ENCODE peak calls at places on chromosomes 13 and 19, in six cellular contexts. N, K, L, R, P and F are unnamed samples.

GRCh38 chr19:39405930-39406655 is 554 bp upstream of the ZFP36 start:
- DNase-seq in N (no peak), K (no peak), L (no peak), R (no peak), P (peak), F (peak)

GRCh38 chr19:35797663-35798062 is 15.0 kb downstream of the PRODH2 start:
- DNase-seq in N (no peak), K (no peak), L (no peak), R (no peak), P (peak), F (no peak)

GRCh38 chr19:35783469-35784400 is 8.4 kb downstream of the ARHGAP33 start:
- DNase-seq in N (no peak), K (no peak), L (no peak), R (no peak), P (no peak), F (no peak)

GRCh38 chr19:6580313-6580712 is 10.6 kb downstream of the CD70 start:
- DNase-seq in N (peak), K (peak), L (no peak), R (no peak), P (no peak), F (no peak)

GRCh38 chr19:33622505-33622808 is 704 bp downstream of the CHST8 start:
- DNase-seq in N (peak), K (no peak), L (no peak), R (no peak), P (no peak), F (no peak)

GRCh38 chr19:9757544-9758501 is 10.7 kb downstream of the ZNF846 start:
- DNase-seq in N (no peak), K (no peak), L (no peak), R (no peak), P (no peak), F (no peak)

GRCh38 chr13:30855569-30855968 is 50.5 kb upstream of the MEDAG start:
- DNase-seq in N (no peak), K (no peak), L (no peak), R (no peak), P (no peak), F (no peak)

GRCh38 chr13:59603646-59604045 is 560.1 kb downstream of the DIAPH3 start:
- DNase-seq in N (no peak), K (no peak), L (no peak), R (no peak), P (no peak), F (no peak)

GRCh38 chr19:16736709-16737108 is 17.1 kb downstream of the NWD1 start:
- DNase-seq in N (peak), K (no peak), L (no peak), R (no peak), P (no peak), F (peak)

GRCh38 chr19:15393963-15394362 is 14.4 kb upstream of the AKAP8 start:
- DNase-seq in N (no peak), K (no peak), L (no peak), R (no peak), P (no peak), F (no peak)

GRCh38 chr19:10896851-10897526 is 25.6 kb downstream of the CARM1 start:
- DNase-seq in N (peak), K (no peak), L (no peak), R (no peak), P (no peak), F (no peak)

GRCh38 chr19:41426952-41427646 is at the start of gene B3GNT8:
- DNase-seq in N (peak), K (peak), L (no peak), R (peak), P (peak), F (no peak)

GRCh38 chr13:34139660-34140059 is 321.7 kb downstream of the RFC3 start:
- DNase-seq in N (no peak), K (no peak), L (no peak), R (no peak), P (no peak), F (no peak)

GRCh38 chr19:860481-861098 is 1.1 kb downstream of the CFD start:
- DNase-seq in N (peak), K (peak), L (no peak), R (peak), P (peak), F (peak)

GRCh38 chr13:74158028-74158427 is 23.8 kb upstream of the KLF12 start:
- DNase-seq in N (no peak), K (no peak), L (no peak), R (no peak), P (no peak), F (no peak)

GRCh38 chr19:4327252-4327876 is 11.3 kb downstream of the STAP2 start:
- DNase-seq in N (peak), K (peak), L (peak), R (peak), P (peak), F (peak)

GRCh38 chr13:110683203-110683883 is 22.6 kb downstream of the CARS2 start:
- DNase-seq in N (peak), K (peak), L (no peak), R (no peak), P (no peak), F (no peak)

GRCh38 chr19:2888739-2889224 is 11.9 kb upstream of the ZNF57 start:
- DNase-seq in N (peak), K (peak), L (no peak), R (no peak), P (peak), F (peak)

GRCh38 chr19:5289060-5289990 is 51.3 kb downstream of the PTPRS start:
- DNase-seq in N (no peak), K (no peak), L (no peak), R (no peak), P (no peak), F (no peak)

GRCh38 chr19:38444026-38444425 is 10.5 kb downstream of the RYR1 start:
- DNase-seq in N (no peak), K (no peak), L (no peak), R (no peak), P (no peak), F (no peak)

GRCh38 chr19:31255174-31255862 is 93.9 kb downstream of the TSHZ3 start:
- DNase-seq in N (no peak), K (no peak), L (no peak), R (no peak), P (no peak), F (no peak)

GRCh38 chr19:39100500-39101166 is 16.5 kb downstream of the ACP7 start:
- DNase-seq in N (no peak), K (no peak), L (no peak), R (no peak), P (no peak), F (no peak)

GRCh38 chr19:46978470-46978869 is 41.2 kb upstream of the NPAS1 start:
- DNase-seq in N (no peak), K (no peak), L (no peak), R (no peak), P (no peak), F (no peak)

GRCh38 chr19:28656644-28657043 is 556.3 kb downstream of the UQCRFS1 start:
- DNase-seq in N (no peak), K (no peak), L (no peak), R (no peak), P (no peak), F (no peak)

GRCh38 chr13:68851026-68851425 is 1256.6 kb upstream of the ATXN8OS start:
- DNase-seq in N (no peak), K (no peak), L (no peak), R (no peak), P (no peak), F (no peak)

GRCh38 chr13:110399801-110400200 is 92.7 kb downstream of the COL4A2 start:
- DNase-seq in N (no peak), K (no peak), L (no peak), R (no peak), P (no peak), F (no peak)